ENCODE peak calls at places on chromosomes 16 and 17, in nine cellular contexts. B is lower lobe of right lung, W is A549, X is endothelial cell of umbilical vein, L is tibial artery, Z is IMR-90, G is pancreas, E is thoracic aorta, Q is fibroblast of lung. J is an unnamed sample. For H3K4me1, the result is how much of the 10 kb centered on the place peaks cover.

GRCh38 chr16:79658301-79659001 is 57.9 kb upstream of the MAF start:
- DNase-seq in B (no peak), W (peak), X (no peak), L (no peak), Z (peak), G (no peak), E (no peak), Q (peak), J (peak)

GRCh38 chr17:45265823-45266222 is 3.9 kb upstream of the SPATA32 start:
- DNase-seq in B (no peak), W (no peak), X (no peak), L (no peak), Z (peak), G (no peak), E (no peak), Q (peak), J (no peak)

GRCh38 chr17:59838196-59838911 is 54.4 kb downstream of the TUBD1 start:
- DNase-seq in B (no peak), W (no peak), X (peak), L (no peak), Z (no peak), G (no peak), E (no peak), Q (peak), J (no peak)

GRCh38 chr16:52463904-52464303 is 83.0 kb downstream of the TOX3 start:
- DNase-seq in B (no peak), W (no peak), X (no peak), L (no peak), Z (no peak), G (no peak), E (no peak), Q (no peak), J (no peak)

GRCh38 chr17:43021739-43022512 is at the start of gene VAT1:
- DNase-seq in B (peak), W (peak), X (peak), L (peak), Z (peak), G (peak), E (no peak), Q (peak), J (peak)

GRCh38 chr17:5832886-5833285 is 237.3 kb upstream of the WSCD1 start:
- DNase-seq in B (no peak), W (peak), X (peak), L (no peak), Z (peak), G (no peak), E (no peak), Q (peak), J (no peak)

GRCh38 chr16:82753821-82754220 is 127.1 kb downstream of the CDH13 start:
- DNase-seq in B (no peak), W (no peak), X (no peak), L (no peak), Z (peak), G (no peak), E (no peak), Q (peak), J (no peak)

GRCh38 chr17:37375685-37376084 is at the start of gene C17orf78:
- DNase-seq in B (no peak), W (no peak), X (no peak), L (no peak), Z (no peak), G (no peak), E (no peak), Q (no peak), J (no peak)

GRCh38 chr17:50547736-50548083 is 736 bp downstream of the SPATA20 start:
- DNase-seq in B (no peak), W (no peak), X (no peak), L (no peak), Z (no peak), G (no peak), E (no peak), Q (no peak), J (no peak)

GRCh38 chr16:10892782-10893181 is 15.8 kb downstream of the CIITA start:
- DNase-seq in B (no peak), W (no peak), X (no peak), L (no peak), Z (no peak), G (no peak), E (no peak), Q (no peak), J (no peak)

GRCh38 chr16:31879937-31880321 is 6.3 kb downstream of the ZNF267 start:
- DNase-seq in B (no peak), W (no peak), X (no peak), L (no peak), Z (no peak), G (no peak), E (no peak), Q (no peak), J (no peak)

GRCh38 chr16:31874354-31875111 is 926 bp downstream of the ZNF267 start:
- DNase-seq in B (no peak), W (peak), X (peak), L (no peak), Z (peak), G (no peak), E (no peak), Q (peak), J (no peak)

GRCh38 chr16:31880322-31880979 is 6.8 kb downstream of the ZNF267 start:
- DNase-seq in B (no peak), W (no peak), X (peak), L (no peak), Z (peak), G (no peak), E (no peak), Q (peak), J (no peak)

GRCh38 chr16:31876955-31877828 is 3.6 kb downstream of the ZNF267 start:
- DNase-seq in B (no peak), W (no peak), X (peak), L (no peak), Z (peak), G (no peak), E (no peak), Q (peak), J (no peak)

GRCh38 chr16:31877876-31878642 is 4.5 kb downstream of the ZNF267 start:
- DNase-seq in B (no peak), W (no peak), X (no peak), L (no peak), Z (no peak), G (no peak), E (no peak), Q (no peak), J (no peak)
- H3K4me1 ChIP-seq in B (half or more), W (under half), X (half or more), L (half or more), Z (under half), G (half or more), E (under half), Q (under half), J (under half)

DNA sequence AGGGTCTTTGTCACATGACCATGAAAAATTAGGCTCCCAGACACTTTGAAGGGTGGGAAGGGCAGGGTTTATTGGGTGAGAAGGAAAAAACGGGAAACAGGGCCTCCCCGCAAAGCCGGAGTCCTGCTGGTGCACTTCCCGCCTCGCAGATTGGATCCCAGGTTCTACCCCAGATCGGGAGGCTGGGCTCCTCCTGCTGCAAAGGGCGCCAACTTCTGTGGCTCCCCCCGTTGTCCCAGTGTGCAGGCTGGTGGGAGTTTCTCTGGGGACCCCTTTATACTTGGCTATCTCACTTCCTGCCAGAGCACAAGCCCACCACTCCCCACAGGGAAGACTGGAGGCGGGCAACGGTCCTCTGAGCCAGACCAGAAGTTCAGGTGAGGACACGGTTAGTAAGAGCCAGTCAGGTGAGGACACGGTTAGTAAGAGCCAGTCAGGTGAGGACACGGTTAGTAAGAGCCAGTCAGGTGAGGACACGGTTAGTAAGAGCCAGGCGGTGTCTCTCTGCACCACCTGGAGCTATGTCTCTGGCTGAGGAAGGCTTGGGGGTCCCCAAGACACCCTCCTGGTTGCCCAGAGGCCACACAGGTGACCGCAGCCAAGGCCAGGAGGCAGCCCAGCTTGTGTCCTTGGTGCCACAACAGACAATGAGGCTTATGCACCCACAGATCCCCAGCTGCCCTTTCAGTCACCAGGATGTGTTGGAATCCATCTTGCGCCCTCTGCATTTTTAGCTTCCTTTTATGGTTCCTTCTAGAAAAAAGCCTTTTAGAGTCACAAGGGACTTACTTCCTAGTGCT is 48.1 kb upstream of the CHMP6 start:
- DNase-seq in B (peak), W (no peak), X (no peak), L (peak), Z (no peak), G (no peak), E (no peak), Q (no peak), J (no peak)
- H3K27ac ChIP-seq in B (no peak), W (no peak), X (no peak), L (peak), Z (no peak), G (no peak), E (peak), Q (no peak), J (no peak)

GRCh38 chr16:25018972-25019617 is 3.9 kb upstream of the ARHGAP17 start:
- DNase-seq in B (no peak), W (no peak), X (no peak), L (no peak), Z (no peak), G (no peak), E (no peak), Q (no peak), J (no peak)
- H3K4me1 ChIP-seq in B (under half), W (under half), X (under half), L (under half), Z (under half), G (under half), E (under half), Q (under half), J (under half)

DNA sequence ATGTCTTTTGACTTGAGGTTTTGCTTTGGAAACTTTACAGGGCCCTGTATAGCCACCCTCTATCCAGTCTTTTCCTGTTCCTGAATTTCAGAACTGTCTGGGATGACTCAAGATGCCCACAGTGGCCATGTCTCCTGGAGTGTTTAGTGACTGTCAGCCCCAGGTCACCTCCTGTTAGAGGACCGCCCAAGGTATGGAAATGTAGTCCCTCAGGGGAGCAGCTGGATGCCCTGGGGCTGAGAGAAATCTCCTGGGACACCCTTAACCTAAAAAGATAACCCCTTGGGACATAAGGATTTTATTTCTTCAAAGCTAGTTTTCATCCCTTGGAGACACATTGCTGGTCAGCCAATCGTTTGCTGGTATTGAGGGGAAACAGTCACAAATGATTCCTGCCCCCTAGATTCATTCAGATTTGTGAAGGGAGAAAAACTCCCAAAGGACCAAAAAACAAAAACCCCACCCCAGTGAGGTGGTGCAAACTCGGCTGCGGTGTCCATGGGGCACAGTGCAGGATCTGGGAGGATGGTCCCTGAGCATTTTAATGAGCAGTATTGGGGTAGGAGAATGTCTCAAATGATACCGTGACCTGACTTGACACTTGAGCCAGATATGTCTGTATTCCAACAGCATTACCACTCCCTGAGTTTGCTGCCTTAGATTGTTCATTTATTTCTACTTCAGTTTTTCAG is 1.7 kb downstream of the ZNF267 start:
- DNase-seq in B (no peak), W (no peak), X (peak), L (no peak), Z (peak), G (no peak), E (no peak), Q (peak), J (no peak)
- H3K27ac ChIP-seq in B (peak), W (no peak), X (peak), L (peak), Z (no peak), G (peak), E (peak), Q (peak), J (peak)

GRCh38 chr17:63984651-63985386 is 12.1 kb upstream of the SCN4A start:
- DNase-seq in B (no peak), W (no peak), X (peak), L (no peak), Z (peak), G (no peak), E (peak), Q (peak), J (no peak)

GRCh38 chr17:63984206-63984605 is 11.5 kb upstream of the SCN4A start:
- DNase-seq in B (no peak), W (no peak), X (no peak), L (no peak), Z (peak), G (no peak), E (no peak), Q (peak), J (no peak)

GRCh38 chr17:63983326-63983725 is 10.6 kb upstream of the SCN4A start:
- DNase-seq in B (no peak), W (no peak), X (no peak), L (no peak), Z (no peak), G (no peak), E (no peak), Q (peak), J (peak)

GRCh38 chr17:63986842-63987615 is 11.1 kb upstream of the PRR29 start:
- DNase-seq in B (no peak), W (no peak), X (peak), L (no peak), Z (no peak), G (no peak), E (no peak), Q (no peak), J (no peak)

DNA sequence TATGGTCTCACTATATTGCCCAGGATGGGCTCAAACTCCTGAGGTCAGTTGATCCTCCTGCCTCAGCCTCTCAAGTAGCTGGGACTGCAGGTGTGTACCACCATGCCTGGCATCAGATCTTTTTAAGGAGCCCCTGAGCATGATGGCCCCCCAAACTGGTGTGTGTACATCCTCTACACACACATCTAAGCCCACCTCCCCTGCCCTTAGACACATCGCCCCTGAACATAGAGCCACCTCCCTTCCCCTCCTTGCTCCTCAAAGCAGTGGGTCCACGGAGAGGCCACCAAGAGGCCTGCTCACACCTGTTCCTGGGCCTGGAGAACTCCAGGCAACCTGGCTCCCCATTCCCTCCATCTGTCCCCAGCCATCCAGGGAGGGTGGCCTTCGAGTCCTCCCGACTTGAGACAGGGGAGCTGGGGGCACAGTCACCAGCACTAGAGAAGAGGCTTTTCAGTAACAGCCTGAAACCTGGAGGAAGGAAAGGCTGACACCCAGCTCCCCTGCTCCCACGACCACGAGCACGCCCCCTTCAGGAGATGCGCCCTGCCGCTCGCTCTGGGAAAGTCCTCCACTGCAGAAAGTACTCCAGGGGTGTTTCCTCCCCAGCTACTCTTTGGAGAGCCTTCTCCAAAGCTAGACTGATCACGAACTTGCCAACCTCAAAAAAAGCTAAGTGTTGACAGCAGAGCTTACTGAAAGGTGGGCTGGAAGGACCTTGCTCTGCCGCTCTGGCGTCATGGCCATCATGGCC is 12.6 kb upstream of the PRR29 start:
- DNase-seq in B (no peak), W (no peak), X (no peak), L (no peak), Z (no peak), G (no peak), E (no peak), Q (no peak), J (no peak)
- H3K4me1 ChIP-seq in B (half or more), W (under half), X (under half), L (under half), Z (under half), G (under half), E (under half), Q (under half), J (under half)

GRCh38 chr17:82397449-82398335 is 20.5 kb upstream of the HEXD start:
- DNase-seq in B (peak), W (no peak), X (no peak), L (no peak), Z (no peak), G (no peak), E (no peak), Q (no peak), J (no peak)

GRCh38 chr17:82400206-82400605 is 17.9 kb upstream of the HEXD start:
- DNase-seq in B (no peak), W (no peak), X (no peak), L (no peak), Z (peak), G (no peak), E (no peak), Q (no peak), J (no peak)

GRCh38 chr17:82399030-82399429 is 19.1 kb upstream of the HEXD start:
- DNase-seq in B (no peak), W (no peak), X (peak), L (no peak), Z (peak), G (no peak), E (no peak), Q (peak), J (peak)

GRCh38 chr17:82400830-82401229 is 17.3 kb upstream of the HEXD start:
- DNase-seq in B (peak), W (no peak), X (no peak), L (no peak), Z (no peak), G (no peak), E (no peak), Q (no peak), J (no peak)

GRCh38 chr17:82399601-82400101 is 18.5 kb upstream of the HEXD start:
- DNase-seq in B (no peak), W (no peak), X (no peak), L (no peak), Z (no peak), G (no peak), E (no peak), Q (no peak), J (no peak)
- H3K27ac ChIP-seq in B (no peak), W (no peak), X (no peak), L (no peak), Z (no peak), G (no peak), E (no peak), Q (peak), J (no peak)

GRCh38 chr16:24022797-24023196 is 187.0 kb downstream of the PRKCB start:
- DNase-seq in B (no peak), W (no peak), X (no peak), L (no peak), Z (no peak), G (no peak), E (no peak), Q (no peak), J (no peak)
- H3K4me1 ChIP-seq in B (under half), W (under half), X (under half), L (under half), Z (under half), G (under half), E (under half), Q (under half), J (under half)

GRCh38 chr17:28402224-28402630 is 3.8 kb downstream of the SLC46A1 start:
- DNase-seq in B (no peak), W (no peak), X (no peak), L (no peak), Z (no peak), G (no peak), E (no peak), Q (no peak), J (no peak)
- H3K27ac ChIP-seq in B (no peak), W (no peak), X (no peak), L (no peak), Z (no peak), G (no peak), E (no peak), Q (no peak), J (no peak)

GRCh38 chr17:77872199-77872598 is 86.3 kb upstream of the TNRC6C start:
- DNase-seq in B (no peak), W (no peak), X (no peak), L (no peak), Z (no peak), G (no peak), E (no peak), Q (no peak), J (no peak)
- H3K4me1 ChIP-seq in B (under half), W (under half), X (under half), L (under half), Z (under half), G (under half), E (under half), Q (under half), J (under half)

J was measured in breast epithelium.